ENCODE peak calls at places on chromosome X, in nine cellular contexts. Q, K, D, Z, P, L, T, W and V are unnamed samples.

GRCh38 chrX:130058667-130059066 is 51.6 kb downstream of the ELF4 start:
- DNase-seq in T (no peak), D (no peak), Q (no peak), K (no peak), L (no peak), W (no peak), P (no peak), Z (no peak), V (no peak)

GRCh38 chrX:132737743-132738142 is 220.7 kb downstream of the HS6ST2 start:
- DNase-seq in T (no peak), P (peak), Q (no peak), W (no peak), D (no peak), K (no peak), L (no peak), Z (peak), V (no peak)

GRCh38 chrX:370244-370962 is 16.3 kb downstream of the PPP2R3B start:
- DNase-seq in L (no peak), Z (no peak), P (no peak), D (no peak), Q (no peak), W (no peak), K (no peak), T (no peak), V (no peak)

GRCh38 chrX:100635989-100636320 is 651 bp downstream of the TSPAN6 start:
- DNase-seq in D (no peak), P (no peak), L (no peak), T (no peak), Z (no peak), K (no peak), Q (no peak), W (no peak), V (no peak)

GRCh38 chrX:54358424-54359211 is 772 bp upstream of the WNK3 start:
- DNase-seq in L (peak), D (no peak), W (peak), T (peak), K (peak), P (no peak), Q (peak), Z (no peak), V (peak)

GRCh38 chrX:56975611-56976010 is 19.7 kb downstream of the SPIN3 start:
- DNase-seq in K (no peak), W (no peak), Q (no peak), T (no peak), P (peak), D (no peak), L (peak), Z (no peak), V (no peak)

GRCh38 chrX:45322382-45322781 is 121.7 kb upstream of the DIPK2B start:
- DNase-seq in K (no peak), Z (peak), T (peak), D (peak), Q (no peak), W (no peak), L (peak), P (peak), V (peak)

GRCh38 chrX:50114113-50114512 is 86.7 kb downstream of the AKAP4 start:
- DNase-seq in D (no peak), T (no peak), Z (no peak), K (no peak), L (no peak), P (no peak), Q (no peak), W (no peak), V (no peak)

GRCh38 chrX:129744881-129745321 is 6.1 kb downstream of the XPNPEP2 start:
- DNase-seq in Z (no peak), W (no peak), P (peak), L (no peak), K (no peak), D (no peak), Q (no peak), T (no peak), V (no peak)

GRCh38 chrX:33204889-33205288 is 6.5 kb downstream of the DMD start:
- DNase-seq in T (no peak), W (no peak), D (no peak), Q (no peak), Z (no peak), L (peak), P (no peak), K (no peak), V (peak)

GRCh38 chrX:110219920-110220319 is 98.0 kb downstream of the AMMECR1 start:
- DNase-seq in Z (no peak), Q (no peak), P (no peak), D (no peak), K (no peak), L (peak), W (no peak), T (no peak), V (no peak)

GRCh38 chrX:143437439-143437838 is 79.8 kb downstream of the SPANXN3 start:
- DNase-seq in D (no peak), T (no peak), L (peak), Q (no peak), W (no peak), P (no peak), K (no peak), Z (peak), V (no peak)

GRCh38 chrX:84165716-84166115 is 22.3 kb downstream of the RPS6KA6 start:
- DNase-seq in L (peak), K (no peak), Z (no peak), D (no peak), Q (no peak), W (no peak), P (no peak), T (no peak), V (no peak)

GRCh38 chrX:70166601-70167590 is 10.4 kb upstream of the DGAT2L6 start:
- DNase-seq in W (no peak), K (no peak), L (peak), D (peak), Z (peak), Q (no peak), P (no peak), T (no peak), V (no peak)

GRCh38 chrX:120087289-120088017 is 10.0 kb upstream of the RHOXF2B start:
- DNase-seq in L (no peak), W (no peak), D (no peak), K (no peak), T (no peak), P (no peak), Z (no peak), Q (no peak), V (no peak)

GRCh38 chrX:23003121-23003520 is 3.4 kb downstream of the DDX53 start:
- DNase-seq in K (no peak), Z (no peak), P (no peak), L (peak), Q (no peak), T (no peak), W (no peak), D (no peak), V (no peak)

GRCh38 chrX:13463608-13464007 is 105.8 kb upstream of the EGFL6 start:
- DNase-seq in L (peak), T (no peak), W (no peak), P (peak), D (no peak), Z (peak), K (no peak), Q (no peak), V (peak)

GRCh38 chrX:67544281-67544680 is 460 bp downstream of the AR start:
- DNase-seq in Z (no peak), P (no peak), K (no peak), W (peak), Q (peak), T (no peak), D (no peak), L (no peak), V (no peak)

GRCh38 chrX:51440365-51440764 is 56.0 kb downstream of the NUDT11 start:
- DNase-seq in Q (no peak), K (no peak), P (no peak), Z (no peak), D (no peak), W (no peak), T (no peak), L (no peak), V (no peak)

GRCh38 chrX:131477498-131477897 is 66.4 kb upstream of the OR13H1 start:
- DNase-seq in W (no peak), D (no peak), K (no peak), L (no peak), P (no peak), T (no peak), Z (no peak), Q (no peak), V (no peak)

GRCh38 chrX:115493015-115493414 is 68.0 kb upstream of the PLS3 start:
- DNase-seq in T (no peak), Z (no peak), L (no peak), Q (no peak), K (no peak), P (no peak), D (no peak), W (no peak), V (no peak)

GRCh38 chrX:127459784-127460183 is 592.4 kb downstream of the ACTRT1 start:
- DNase-seq in T (no peak), P (no peak), Q (no peak), K (no peak), D (no peak), L (no peak), Z (peak), W (no peak), V (no peak)

GRCh38 chrX:40146471-40147398 is 49.0 kb upstream of the BCOR start:
- DNase-seq in P (peak), W (no peak), Q (peak), D (no peak), T (no peak), Z (peak), K (peak), L (peak), V (no peak)

GRCh38 chrX:71221145-71221544 is 1.9 kb upstream of the GJB1 start:
- DNase-seq in T (no peak), Z (no peak), P (no peak), K (no peak), D (no peak), W (no peak), L (no peak), Q (no peak), V (no peak)

GRCh38 chrX:41333994-41334865 is at the start of gene DDX3X:
- DNase-seq in D (peak), K (peak), W (peak), P (peak), Q (peak), L (peak), T (peak), Z (peak), V (peak)

GRCh38 chrX:150548684-150549083 is 19.7 kb upstream of the MTM1 start:
- DNase-seq in Q (no peak), Z (peak), K (no peak), W (no peak), T (no peak), D (no peak), P (no peak), L (peak), V (no peak)

GRCh38 chrX:15507005-15507404 is 6.4 kb downstream of the BMX start:
- DNase-seq in Z (no peak), D (no peak), W (no peak), K (no peak), Q (no peak), T (no peak), L (no peak), P (no peak), V (no peak)

GRCh38 chrX:49073641-49074575 is at the start of gene PRAF2:
- DNase-seq in L (peak), T (peak), D (peak), Z (peak), K (peak), Q (peak), P (peak), W (peak), V (peak)

GRCh38 chrX:12891915-12892506 is 14.4 kb upstream of the TLR8 start:
- DNase-seq in K (no peak), D (no peak), Z (no peak), P (peak), T (no peak), W (no peak), L (no peak), Q (no peak), V (no peak)

GRCh38 chrX:23287191-23287764 is 47.4 kb upstream of the PTCHD1 start:
- DNase-seq in L (no peak), P (no peak), D (no peak), K (no peak), T (no peak), Z (no peak), Q (no peak), W (no peak), V (no peak)

GRCh38 chrX:111511477-111511876 is at the start of gene SERTM2:
- DNase-seq in P (no peak), L (peak), K (no peak), Q (no peak), T (no peak), Z (peak), W (no peak), D (no peak), V (peak)

GRCh38 chrX:107483976-107484726 is 34.7 kb downstream of the FRMPD3 start:
- DNase-seq in K (peak), W (peak), T (no peak), D (no peak), Z (peak), Q (no peak), L (no peak), P (no peak), V (peak)

GRCh38 chrX:25012793-25013592 is 2.8 kb downstream of the ARX start:
- DNase-seq in T (no peak), L (no peak), D (peak), W (no peak), Z (peak), K (no peak), P (no peak), Q (no peak), V (no peak)

GRCh38 chrX:19811807-19812604 is 75.4 kb downstream of the SH3KBP1 start:
- DNase-seq in Z (peak), D (no peak), P (peak), K (no peak), Q (no peak), T (no peak), L (peak), W (no peak), V (no peak)
- H3K4me3 ChIP-seq in Z (no peak), D (no peak), P (no peak), K (no peak), Q (no peak), T (no peak), L (no peak), W (no peak), V (no peak)

GRCh38 chrX:10111364-10112148 is 45.2 kb upstream of the CLCN4 start:
- DNase-seq in K (no peak), Z (no peak), L (peak), P (no peak), D (no peak), W (no peak), Q (no peak), T (no peak), V (no peak)

GRCh38 chrX:10115082-10115481 is 41.7 kb upstream of the CLCN4 start:
- DNase-seq in Q (no peak), Z (no peak), D (no peak), L (no peak), P (no peak), K (no peak), W (no peak), T (no peak), V (no peak)

GRCh38 chrX:10110316-10110932 is 46.4 kb upstream of the CLCN4 start:
- DNase-seq in D (no peak), W (no peak), Q (no peak), T (no peak), Z (no peak), K (no peak), L (no peak), P (no peak), V (no peak)

GRCh38 chrX:10110984-10111363 is 45.8 kb upstream of the CLCN4 start:
- DNase-seq in T (no peak), L (no peak), P (no peak), K (no peak), Z (peak), Q (no peak), D (no peak), W (no peak), V (no peak)

GRCh38 chrX:10112510-10112909 is 44.3 kb upstream of the CLCN4 start:
- DNase-seq in W (no peak), T (no peak), K (no peak), Z (no peak), L (no peak), Q (no peak), P (no peak), D (no peak), V (no peak)
- H3K4me3 ChIP-seq in W (no peak), T (no peak), K (no peak), Z (no peak), L (no peak), Q (no peak), P (no peak), D (no peak), V (no peak)

GRCh38 chrX:30668581-30668980 is 15.4 kb downstream of the GK start:
- DNase-seq in D (no peak), P (no peak), Q (no peak), T (no peak), W (no peak), L (no peak), Z (no peak), K (no peak), V (no peak)
- H3K4me3 ChIP-seq in D (no peak), P (no peak), Q (no peak), T (no peak), W (no peak), L (no peak), Z (no peak), K (no peak), V (no peak)

GRCh38 chrX:88621278-88621677 is 125.7 kb upstream of the CPXCR1 start:
- DNase-seq in Z (no peak), D (no peak), K (no peak), T (no peak), Q (no peak), W (no peak), L (no peak), P (no peak), V (no peak)
- H3K4me3 ChIP-seq in Z (no peak), D (no peak), K (no peak), T (no peak), Q (no peak), W (no peak), L (no peak), P (no peak), V (no peak)

DNA sequence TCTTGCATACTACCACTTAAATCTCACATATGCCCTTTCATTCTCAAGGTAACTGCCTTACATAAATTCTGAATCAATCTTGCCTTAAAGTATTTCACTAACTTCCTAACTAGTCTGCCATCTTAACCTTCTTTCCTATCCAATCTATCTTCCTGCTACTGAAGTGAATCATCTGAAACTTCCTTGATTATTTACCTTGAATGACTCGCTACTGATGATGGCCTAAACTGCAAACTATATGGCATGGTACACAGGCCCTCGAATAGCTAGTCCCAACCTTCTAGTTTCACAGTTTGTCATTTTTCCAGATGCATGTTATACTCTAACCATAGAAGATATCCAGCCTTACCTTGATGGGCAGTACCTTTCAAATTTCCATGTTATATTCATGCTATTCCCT is 19.9 kb downstream of the PHKA1 start:
- DNase-seq in W (no peak), L (no peak), Z (no peak), T (no peak), P (no peak), K (no peak), Q (no peak), D (no peak), V (no peak)
- H3K4me3 ChIP-seq in W (no peak), L (no peak), Z (no peak), T (no peak), P (no peak), K (no peak), Q (no peak), D (no peak), V (no peak)

GRCh38 chrX:46838974-46839480 is 2.2 kb downstream of the RP2 start:
- DNase-seq in Q (no peak), D (no peak), T (no peak), K (no peak), P (no peak), Z (no peak), W (no peak), L (no peak), V (no peak)
- H3K4me3 ChIP-seq in Q (no peak), D (peak), T (no peak), K (no peak), P (no peak), Z (peak), W (no peak), L (no peak), V (no peak)

DNA sequence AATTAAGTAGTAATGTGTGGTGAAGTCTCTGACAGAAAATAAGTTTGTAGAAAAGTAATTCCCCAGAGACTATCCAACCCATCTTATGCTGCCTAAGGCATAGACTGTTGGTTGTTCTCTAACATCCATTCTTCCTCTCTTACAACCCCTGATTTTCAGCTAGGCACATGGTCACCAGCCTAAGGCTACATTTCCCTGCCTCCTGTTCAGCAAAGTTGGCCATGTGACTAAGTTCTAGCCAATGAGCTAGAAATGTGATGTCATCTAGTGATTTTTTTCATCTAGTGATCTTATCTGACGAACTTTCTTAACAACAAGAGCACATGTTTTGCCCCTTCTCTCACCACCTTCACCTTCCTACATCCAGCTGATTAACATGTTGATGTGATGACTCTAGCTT is 102.3 kb upstream of the S100G start:
- DNase-seq in P (no peak), K (no peak), L (no peak), Z (no peak), D (no peak), Q (no peak), W (no peak), T (no peak), V (no peak)
- H3K4me3 ChIP-seq in P (no peak), K (no peak), L (no peak), Z (no peak), D (no peak), Q (no peak), W (no peak), T (no peak), V (no peak)

GRCh38 chrX:19728083-19728648 is 159.2 kb downstream of the SH3KBP1 start:
- DNase-seq in Z (no peak), P (no peak), W (no peak), L (no peak), K (no peak), D (no peak), T (no peak), Q (no peak), V (no peak)

GRCh38 chrX:19731307-19731706 is 156.1 kb downstream of the SH3KBP1 start:
- DNase-seq in K (no peak), Q (no peak), P (no peak), L (no peak), Z (peak), W (no peak), D (no peak), T (no peak), V (no peak)

GRCh38 chrX:19728915-19729314 is 158.5 kb downstream of the SH3KBP1 start:
- DNase-seq in D (no peak), Z (no peak), Q (no peak), T (no peak), P (no peak), L (no peak), K (no peak), W (no peak), V (no peak)

GRCh38 chrX:19725545-19726102 is 161.8 kb downstream of the SH3KBP1 start:
- DNase-seq in Q (no peak), L (peak), K (no peak), T (no peak), Z (peak), W (no peak), P (no peak), D (no peak), V (no peak)

DNA sequence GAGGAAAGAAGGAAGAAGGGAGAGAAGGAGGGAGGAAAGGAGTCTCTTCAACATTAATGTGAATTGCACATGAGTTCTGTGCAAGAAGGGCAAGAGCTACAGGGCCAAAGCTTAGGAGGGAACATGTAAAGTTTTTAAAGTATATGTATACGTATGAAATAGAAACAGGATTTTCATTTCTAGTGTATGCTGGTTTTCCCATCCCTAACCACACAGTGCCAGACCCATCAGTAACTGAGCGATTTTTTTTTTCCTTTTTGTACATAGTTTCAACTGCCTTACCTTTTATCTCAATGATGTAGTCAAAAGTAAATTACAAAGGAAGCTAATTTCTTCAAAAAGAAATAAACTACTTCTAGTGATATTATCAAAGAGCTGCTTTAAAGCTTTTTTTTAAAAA is 157.6 kb downstream of the SH3KBP1 start:
- DNase-seq in P (no peak), L (no peak), D (no peak), Q (no peak), T (no peak), Z (no peak), K (no peak), W (no peak), V (no peak)
- H3K4me3 ChIP-seq in P (no peak), L (no peak), D (no peak), Q (no peak), T (no peak), Z (no peak), K (no peak), W (no peak), V (no peak)